ENCODE peak calls at places on chromosomes 12 and 14, in six cellular contexts. V is pancreas, R is stomach, A is adipocyte, G is PC-3, J is small intestine. H is an unnamed sample.

GRCh38 chr12:107917912-107918800 is 143.7 kb downstream of the ASCL4 start:
- DNase-seq in R (no peak), J (peak; percentile 46), G (peak; percentile 67), A (peak; percentile 37), V (no peak), H (no peak)

GRCh38 chr12:20269352-20270067 is 98.8 kb upstream of the PDE3A start:
- DNase-seq in R (no peak), A (no peak), V (no peak), G (no peak), J (peak; percentile 8), H (no peak)

GRCh38 chr14:68506021-68506644 is 286.7 kb downstream of the ZFP36L1 start:
- DNase-seq in V (no peak), R (peak; percentile 67), J (no peak), G (peak; percentile 71), A (peak; percentile 58), H (no peak)

GRCh38 chr14:89773644-89774316 is 180.8 kb downstream of the EFCAB11 start:
- DNase-seq in J (peak; percentile 76), R (peak; percentile 80), V (peak; percentile 27), A (no peak), G (peak; percentile 33), H (peak; percentile 86)

GRCh38 chr12:49624919-49625577 is 1.7 kb downstream of the PRPF40B start:
- DNase-seq in R (no peak), G (peak; percentile 84), A (peak; percentile 21), J (no peak), V (no peak), H (no peak)

GRCh38 chr12:13164271-13164670 is 32.3 kb upstream of the EMP1 start:
- DNase-seq in V (no peak), G (no peak), A (no peak), J (no peak), R (no peak), H (no peak)

GRCh38 chr14:32109676-32110075 is 32.6 kb downstream of the ARHGAP5 start:
- DNase-seq in R (no peak), A (peak; percentile 73), V (no peak), G (no peak), J (no peak), H (no peak)

GRCh38 chr14:53979747-53980642 is 23.4 kb upstream of the BMP4 start:
- DNase-seq in J (no peak), V (no peak), A (peak; percentile 83), R (no peak), G (no peak), H (no peak)

GRCh38 chr14:94129758-94130414 is 482 bp upstream of the IFI27L2 start:
- DNase-seq in V (no peak), R (no peak), J (no peak), G (peak; percentile 52), A (peak; percentile 82), H (no peak)

GRCh38 chr14:55297611-55298323 is 26.5 kb downstream of the FBXO34 start:
- DNase-seq in G (peak; percentile 72), R (peak; percentile 72), A (no peak), J (peak; percentile 64), V (peak; percentile 65), H (no peak)

GRCh38 chr12:50732591-50732990 is 31.3 kb upstream of the ATF1 start:
- DNase-seq in G (peak; percentile 91), J (no peak), A (peak; percentile 44), R (no peak), V (no peak), H (no peak)

GRCh38 chr12:5433081-5433839 is 1.4 kb downstream of the NTF3 start:
- DNase-seq in R (no peak), A (peak; percentile 73), G (no peak), J (peak; percentile 49), V (no peak), H (no peak)

GRCh38 chr12:120064054-120064940 is 52.3 kb downstream of the RAB35 start:
- DNase-seq in J (no peak), R (no peak), A (no peak), V (no peak), G (no peak), H (no peak)

GRCh38 chr14:61130512-61131260 is 149.6 kb downstream of the SLC38A6 start:
- DNase-seq in R (no peak), A (no peak), G (no peak), V (no peak), J (no peak), H (no peak)

GRCh38 chr14:52563120-52563519 is 10.5 kb downstream of the GPR137C start:
- DNase-seq in G (peak; percentile 60), A (peak; percentile 17), J (no peak), V (no peak), R (no peak), H (no peak)

GRCh38 chr14:36504805-36505192 is 15.2 kb downstream of the NKX2-1 start:
- DNase-seq in R (no peak), V (no peak), G (no peak), A (no peak), J (no peak), H (no peak)

GRCh38 chr14:37594238-37594915 is 672 bp downstream of the FOXA1 start:
- DNase-seq in V (peak; percentile 68), A (peak; percentile 91), R (peak; percentile 82), G (peak; percentile 92), J (peak; percentile 95), H (no peak)

GRCh38 chr14:91889477-91890211 is 22.3 kb upstream of the TC2N start:
- DNase-seq in A (no peak), R (peak; percentile 88), V (peak; percentile 88), J (peak; percentile 84), G (no peak), H (no peak)

GRCh38 chr12:1590083-1590979 is 4.0 kb downstream of the FBXL14 start:
- DNase-seq in R (no peak), A (peak; percentile 66), V (no peak), J (peak; percentile 13), G (no peak), H (no peak)

GRCh38 chr12:19739195-19739776 is 300.0 kb downstream of the AEBP2 start:
- DNase-seq in R (no peak), V (peak; percentile 34), A (peak; percentile 91), J (peak; percentile 66), G (peak; percentile 71), H (no peak)

GRCh38 chr12:34300376-34301250 is 278.3 kb downstream of the ALG10 start:
- DNase-seq in R (no peak), J (no peak), A (no peak), G (no peak), V (no peak), H (no peak)

GRCh38 chr12:54196396-54196795 is 7.6 kb upstream of the SMUG1 start:
- DNase-seq in R (no peak), J (no peak), V (no peak), G (no peak), A (no peak), H (no peak)

GRCh38 chr14:52048641-52049204 is 20.1 kb downstream of the NID2 start:
- DNase-seq in R (no peak), A (no peak), G (peak; percentile 18), V (no peak), J (no peak), H (no peak)

GRCh38 chr14:76576047-76576741 is 185.1 kb upstream of the VASH1 start:
- DNase-seq in J (no peak), V (peak; percentile 18), R (no peak), A (no peak), G (no peak), H (no peak)

GRCh38 chr12:115922952-115923564 is 354.4 kb downstream of the MED13L start:
- DNase-seq in A (peak; percentile 15), G (peak; percentile 48), V (no peak), R (no peak), J (peak; percentile 27), H (no peak)

DNA sequence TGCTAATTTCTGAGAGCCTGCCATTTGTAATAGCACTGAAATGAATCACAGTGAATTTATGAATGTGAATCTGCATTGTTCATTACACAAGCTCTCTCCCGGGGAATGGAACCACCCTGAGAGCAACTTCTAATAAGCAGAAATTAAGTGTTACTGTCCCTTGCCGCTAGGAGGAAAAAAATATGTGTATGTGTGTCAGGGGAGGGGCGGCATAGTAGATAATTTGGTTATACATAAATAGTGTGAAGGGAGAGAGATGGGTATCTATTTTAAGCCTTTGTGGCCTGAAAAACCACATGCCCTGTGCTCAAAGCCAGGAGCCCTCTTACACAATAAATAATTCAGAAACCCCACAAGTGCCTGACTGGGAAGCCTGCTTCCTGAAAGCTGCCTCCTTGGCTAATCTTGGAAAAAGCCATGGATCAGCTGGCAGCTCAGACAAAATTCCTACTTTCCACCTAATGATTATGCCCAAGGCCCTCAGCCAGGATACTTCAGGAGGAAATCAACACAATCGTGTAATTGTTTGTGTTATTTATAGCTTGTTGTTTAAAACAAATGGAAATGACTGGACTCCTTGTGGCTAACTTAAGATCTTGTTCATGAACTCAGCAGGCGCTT is 366.2 kb upstream of the KITLG start:
- DNase-seq in G (no peak), R (no peak), J (no peak), A (peak; percentile 41), V (no peak), H (no peak)
- H3K9me3 ChIP-seq in G (no peaks in the 10 kb centered on the region), R (no peaks in the 10 kb centered on the region), J (no peaks in the 10 kb centered on the region), A (no peaks in the 10 kb centered on the region), V (no peaks in the 10 kb centered on the region), H (no peaks in the 10 kb centered on the region)

GRCh38 chr12:132998742-132999141 is 12.6 kb downstream of the ZNF26 start:
- DNase-seq in R (no peak), J (no peak), V (no peak), G (no peak), A (no peak), H (no peak)
- H3K9me3 ChIP-seq in R (peaks cover 100% of the 10 kb centered on the region), J (peaks cover 4% of the 10 kb centered on the region), V (no peaks in the 10 kb centered on the region), G (peaks cover 5% of the 10 kb centered on the region), A (peaks cover 83% of the 10 kb centered on the region), H (peaks cover 46% of the 10 kb centered on the region)

DNA sequence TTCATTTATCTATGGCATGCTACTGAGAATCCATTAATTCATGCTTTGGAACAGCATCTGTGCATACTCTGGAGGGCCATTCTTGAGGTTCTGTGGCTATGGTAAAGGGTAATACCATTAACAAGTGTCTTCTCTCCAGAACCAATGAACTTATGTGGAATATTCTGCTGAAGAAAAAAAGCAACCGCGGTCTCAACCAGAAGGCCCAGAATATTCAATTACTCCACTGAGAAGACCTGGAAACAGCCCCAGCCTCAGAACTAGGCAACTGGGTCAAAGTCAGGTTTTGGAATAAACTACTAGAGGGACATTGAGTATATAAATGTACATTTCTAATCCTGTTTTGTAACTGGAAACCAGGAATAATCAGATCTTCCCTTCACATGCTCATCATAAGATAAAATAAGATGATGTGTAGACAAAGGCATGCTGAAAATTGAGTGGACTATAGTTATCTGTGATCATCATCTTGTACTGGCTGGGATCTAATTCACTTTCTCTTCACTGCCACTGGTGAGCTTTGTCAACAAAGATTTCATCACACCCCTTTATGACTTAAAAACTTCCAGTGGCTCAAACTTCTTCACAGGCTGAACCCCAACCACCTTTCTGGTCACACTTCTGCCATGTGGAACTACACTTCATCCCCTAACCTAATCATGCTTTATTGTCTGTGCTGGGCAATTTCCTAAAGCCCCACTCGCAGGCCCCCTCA is 6.0 kb downstream of the SPTB start:
- DNase-seq in V (no peak), J (no peak), R (no peak), A (peak; percentile 16), G (no peak), H (no peak)
- H3K9me3 ChIP-seq in V (no peaks in the 10 kb centered on the region), J (no peaks in the 10 kb centered on the region), R (no peaks in the 10 kb centered on the region), A (peaks cover 5% of the 10 kb centered on the region), G (no peaks in the 10 kb centered on the region), H (no peaks in the 10 kb centered on the region)

GRCh38 chr14:57897148-57897547 is 31.3 kb upstream of the SLC35F4 start:
- DNase-seq in G (no peak), V (no peak), R (no peak), J (no peak), A (no peak), H (no peak)

GRCh38 chr14:57898837-57899572 is 33.1 kb upstream of the SLC35F4 start:
- DNase-seq in G (no peak), V (no peak), J (no peak), R (no peak), A (no peak), H (no peak)
- H3K9me3 ChIP-seq in G (no peaks in the 10 kb centered on the region), V (no peaks in the 10 kb centered on the region), J (no peaks in the 10 kb centered on the region), R (no peaks in the 10 kb centered on the region), A (no peaks in the 10 kb centered on the region), H (no peaks in the 10 kb centered on the region)